ENCODE peak calls at places on chromosomes 16 and 17, in five cellular contexts. One of them, this sample, is unnamed.

GRCh38 chr17:7204828-7205461 is 14.7 kb downstream of the DLG4 start:
- DNase-seq in C1 segment of cervical spinal cord: peak; percentile 68
- DNase-seq in NCI-H146: peak; percentile 97
- DNase-seq in COR-L47: peak; percentile 88
- DNase-seq in CD4-positive, alpha-beta memory T cell: peak; percentile 97
- DNase-seq in this sample: no peak

GRCh38 chr16:75266738-75267630 is 15.6 kb upstream of the BCAR1 start:
- DNase-seq in C1 segment of cervical spinal cord: peak; percentile 67
- DNase-seq in NCI-H146: no peak
- DNase-seq in COR-L47: no peak
- DNase-seq in CD4-positive, alpha-beta memory T cell: no peak
- DNase-seq in this sample: no peak

GRCh38 chr16:2664522-2665096 is 17.7 kb upstream of the KCTD5 start:
- DNase-seq in C1 segment of cervical spinal cord: no peak
- DNase-seq in NCI-H146: no peak
- DNase-seq in COR-L47: peak; percentile 25
- DNase-seq in CD4-positive, alpha-beta memory T cell: no peak
- DNase-seq in this sample: no peak

GRCh38 chr17:32498362-32498761 is 11.6 kb downstream of the CDK5R1 start:
- DNase-seq in C1 segment of cervical spinal cord: no peak
- DNase-seq in NCI-H146: peak; percentile 37
- DNase-seq in COR-L47: no peak
- DNase-seq in CD4-positive, alpha-beta memory T cell: no peak
- DNase-seq in this sample: no peak

GRCh38 chr16:12661656-12662172 is 142.0 kb downstream of the CPPED1 start:
- DNase-seq in C1 segment of cervical spinal cord: no peak
- DNase-seq in NCI-H146: no peak
- DNase-seq in COR-L47: no peak
- DNase-seq in CD4-positive, alpha-beta memory T cell: no peak
- DNase-seq in this sample: no peak

GRCh38 chr17:45087496-45087975 is 26.4 kb downstream of the NMT1 start:
- DNase-seq in C1 segment of cervical spinal cord: no peak
- DNase-seq in NCI-H146: no peak
- DNase-seq in COR-L47: no peak
- DNase-seq in CD4-positive, alpha-beta memory T cell: no peak
- DNase-seq in this sample: no peak

GRCh38 chr16:88732172-88732960 is 26.1 kb downstream of the CTU2 start:
- DNase-seq in C1 segment of cervical spinal cord: no peak
- DNase-seq in NCI-H146: no peak
- DNase-seq in COR-L47: no peak
- DNase-seq in CD4-positive, alpha-beta memory T cell: no peak
- DNase-seq in this sample: no peak

GRCh38 chr16:52912565-52913173 is 140.0 kb downstream of the CHD9NB start:
- DNase-seq in C1 segment of cervical spinal cord: peak; percentile 36
- DNase-seq in NCI-H146: peak; percentile 50
- DNase-seq in COR-L47: peak; percentile 76
- DNase-seq in CD4-positive, alpha-beta memory T cell: no peak
- DNase-seq in this sample: no peak

GRCh38 chr16:70161350-70161749 is 12.2 kb upstream of the CLEC18C start:
- DNase-seq in C1 segment of cervical spinal cord: no peak
- DNase-seq in NCI-H146: no peak
- DNase-seq in COR-L47: no peak
- DNase-seq in CD4-positive, alpha-beta memory T cell: no peak
- DNase-seq in this sample: peak; percentile 65

GRCh38 chr16:6884002-6884401 is 448.6 kb upstream of the RBFOX1 start:
- DNase-seq in C1 segment of cervical spinal cord: no peak
- DNase-seq in NCI-H146: no peak
- DNase-seq in COR-L47: no peak
- DNase-seq in CD4-positive, alpha-beta memory T cell: no peak
- DNase-seq in this sample: no peak

GRCh38 chr16:69934044-69934443 is 17.1 kb upstream of the CLEC18A start:
- DNase-seq in C1 segment of cervical spinal cord: no peak
- DNase-seq in NCI-H146: no peak
- DNase-seq in COR-L47: peak; percentile 21
- DNase-seq in CD4-positive, alpha-beta memory T cell: no peak
- DNase-seq in this sample: peak; percentile 49

GRCh38 chr17:2929881-2930533 is 133.4 kb downstream of the OR1D5 start:
- DNase-seq in C1 segment of cervical spinal cord: no peak
- DNase-seq in NCI-H146: peak; percentile 41
- DNase-seq in COR-L47: no peak
- DNase-seq in CD4-positive, alpha-beta memory T cell: no peak
- DNase-seq in this sample: no peak

GRCh38 chr16:84916156-84916555 is 95.2 kb downstream of the ZDHHC7 start:
- DNase-seq in C1 segment of cervical spinal cord: no peak
- DNase-seq in NCI-H146: no peak
- DNase-seq in COR-L47: no peak
- DNase-seq in CD4-positive, alpha-beta memory T cell: no peak
- DNase-seq in this sample: no peak

GRCh38 chr17:48908853-48909394 is 717 bp downstream of the UBE2Z start:
- DNase-seq in C1 segment of cervical spinal cord: peak; percentile 56
- DNase-seq in NCI-H146: peak; percentile 89
- DNase-seq in COR-L47: peak; percentile 75
- DNase-seq in CD4-positive, alpha-beta memory T cell: peak; percentile 64
- DNase-seq in this sample: peak; percentile 95

GRCh38 chr16:22898874-22899348 is 84.9 kb downstream of the HS3ST2 start:
- DNase-seq in C1 segment of cervical spinal cord: peak; percentile 75
- DNase-seq in NCI-H146: peak; percentile 62
- DNase-seq in COR-L47: peak; percentile 64
- DNase-seq in CD4-positive, alpha-beta memory T cell: peak; percentile 6
- DNase-seq in this sample: no peak

GRCh38 chr16:89375021-89375420 is 115.3 kb downstream of the ANKRD11 start:
- DNase-seq in C1 segment of cervical spinal cord: no peak
- DNase-seq in NCI-H146: no peak
- DNase-seq in COR-L47: no peak
- DNase-seq in CD4-positive, alpha-beta memory T cell: no peak
- DNase-seq in this sample: peak; percentile 15

GRCh38 chr16:47644166-47644565 is 183.0 kb downstream of the PHKB start:
- DNase-seq in C1 segment of cervical spinal cord: no peak
- DNase-seq in NCI-H146: no peak
- DNase-seq in COR-L47: no peak
- DNase-seq in CD4-positive, alpha-beta memory T cell: no peak
- DNase-seq in this sample: no peak

GRCh38 chr17:31486351-31487062 is 95.0 kb downstream of the RAB11FIP4 start:
- DNase-seq in C1 segment of cervical spinal cord: peak; percentile 35
- DNase-seq in NCI-H146: no peak
- DNase-seq in COR-L47: no peak
- DNase-seq in CD4-positive, alpha-beta memory T cell: no peak
- DNase-seq in this sample: no peak

GRCh38 chr17:32007463-32008298 is 498 bp downstream of the LRRC37B start:
- DNase-seq in C1 segment of cervical spinal cord: peak; percentile 69
- DNase-seq in NCI-H146: peak; percentile 49
- DNase-seq in COR-L47: no peak
- DNase-seq in CD4-positive, alpha-beta memory T cell: no peak
- DNase-seq in this sample: no peak

GRCh38 chr16:79169239-79169638 is 431.3 kb downstream of the MAF start:
- DNase-seq in C1 segment of cervical spinal cord: no peak
- DNase-seq in NCI-H146: no peak
- DNase-seq in COR-L47: no peak
- DNase-seq in CD4-positive, alpha-beta memory T cell: no peak
- DNase-seq in this sample: no peak

This sample was measured in chondrocyte.